ENCODE peak calls at places on chromosomes 4 and X, in five cellular contexts. X is neural progenitor cell, E is H1, C is endodermal cell, S is cardiac muscle cell. F is an unnamed sample.

GRCh38 chrX:51893931-51894696 is 691 bp downstream of the MAGED1 start:
- DNase-seq in X (peak), E (peak), C (peak), S (peak), F (peak)

GRCh38 chr4:2761035-2761923 is 5.1 kb upstream of the TNIP2 start:
- DNase-seq in X (no peak), E (no peak), C (peak), S (peak), F (no peak)

GRCh38 chr4:154490589-154491340 is 834 bp downstream of the DCHS2 start:
- DNase-seq in X (peak), E (peak), C (no peak), S (no peak), F (no peak)

GRCh38 chr4:124804584-124804983 is 92.1 kb upstream of the ANKRD50 start:
- DNase-seq in X (no peak), E (no peak), C (no peak), S (no peak), F (no peak)

GRCh38 chr4:29553842-29554241 is 1166.3 kb upstream of the PCDH7 start:
- DNase-seq in X (no peak), E (no peak), C (no peak), S (no peak), F (peak)

GRCh38 chr4:38124961-38125360 is 164.8 kb downstream of the PTTG2 start:
- DNase-seq in X (no peak), E (no peak), C (no peak), S (no peak), F (no peak)

GRCh38 chr4:125049711-125050110 is 265.0 kb upstream of the FAT4 start:
- DNase-seq in X (no peak), E (no peak), C (no peak), S (peak), F (no peak)

GRCh38 chr4:82984459-82984858 is 26.2 kb downstream of the LIN54 start:
- DNase-seq in X (no peak), E (no peak), C (no peak), S (peak), F (peak)

GRCh38 chr4:86841309-86841708 is 7.9 kb downstream of the SLC10A6 start:
- DNase-seq in X (no peak), E (no peak), C (no peak), S (no peak), F (no peak)

GRCh38 chr4:7823416-7823824 is 116.2 kb downstream of the AFAP1 start:
- DNase-seq in X (no peak), E (no peak), C (no peak), S (peak), F (no peak)

GRCh38 chr4:38902695-38903094 is 35.1 kb downstream of the FAM114A1 start:
- DNase-seq in X (peak), E (no peak), C (no peak), S (peak), F (peak)

GRCh38 chr4:154143720-154144119 is 347.9 kb downstream of the DCHS2 start:
- DNase-seq in X (no peak), E (no peak), C (no peak), S (no peak), F (no peak)

GRCh38 chr4:72318771-72319170 is 250.2 kb downstream of the ADAMTS3 start:
- DNase-seq in X (no peak), E (no peak), C (no peak), S (no peak), F (no peak)

GRCh38 chr4:76198411-76199237 is 15.0 kb downstream of the SCARB2 start:
- DNase-seq in X (peak), E (no peak), C (peak), S (peak), F (peak)

GRCh38 chr4:42555828-42556227 is 101.1 kb downstream of the ATP8A1 start:
- DNase-seq in X (no peak), E (no peak), C (no peak), S (peak), F (no peak)

GRCh38 chr4:168864831-168865541 is 145.1 kb downstream of the CBR4 start:
- DNase-seq in X (no peak), E (no peak), C (peak), S (peak), F (no peak)

GRCh38 chr4:26029512-26030131 is 115.6 kb downstream of the SMIM20 start:
- DNase-seq in X (peak), E (peak), C (peak), S (no peak), F (no peak)

GRCh38 chr4:140469806-140470733 is 28.0 kb downstream of the MGAT4D start:
- DNase-seq in X (peak), E (peak), C (peak), S (no peak), F (no peak)

GRCh38 chr4:26192921-26193894 is 127.6 kb upstream of the RBPJ start:
- DNase-seq in X (no peak), E (no peak), C (no peak), S (no peak), F (no peak)

GRCh38 chr4:182255421-182256190 is 12.4 kb downstream of the TENM3 start:
- DNase-seq in X (peak), E (no peak), C (peak), S (no peak), F (peak)

GRCh38 chr4:139898293-139898692 is 232.7 kb downstream of the MGST2 start:
- DNase-seq in X (no peak), E (no peak), C (no peak), S (no peak), F (no peak)

GRCh38 chr4:110049951-110050925 is 137.6 kb downstream of the EGF start:
- DNase-seq in X (peak), E (peak), C (peak), S (peak), F (peak)

DNA sequence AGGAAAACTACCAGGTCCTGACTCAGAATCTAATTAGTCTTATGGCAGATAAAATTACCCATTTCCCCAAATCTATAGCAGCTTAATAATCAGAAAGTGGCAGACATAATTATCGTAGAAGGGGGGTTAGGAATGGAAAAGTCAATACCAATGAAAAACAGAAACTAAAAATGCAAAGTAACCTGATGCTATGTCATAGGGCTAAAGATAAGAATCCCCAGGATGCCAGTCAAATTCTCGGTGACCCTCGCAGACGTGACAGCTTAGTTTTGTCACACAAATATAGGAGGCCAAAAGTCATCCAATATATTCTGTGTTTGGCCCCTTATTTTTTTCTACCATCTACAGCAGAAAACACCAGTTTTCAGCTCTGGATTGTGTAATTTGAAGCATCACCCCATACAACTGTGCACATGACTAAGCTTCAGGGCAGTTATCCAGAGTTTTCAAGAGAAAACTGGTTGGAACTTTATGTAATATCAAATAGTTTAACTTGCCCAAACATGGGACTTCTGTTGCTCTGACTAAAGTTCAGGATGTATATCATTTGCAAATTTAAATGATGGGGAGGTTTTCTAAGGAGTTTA is 30.9 kb downstream of the RASSF6 start:
- DNase-seq in X (no peak), E (no peak), C (no peak), S (peak), F (no peak)
- H3K27ac ChIP-seq in X (no peak), E (no peak), C (no peak), S (no peak), F (no peak)

GRCh38 chr4:156593464-156593863 is 378.1 kb downstream of the PDGFC start:
- DNase-seq in X (no peak), E (no peak), C (no peak), S (no peak), F (no peak)
- TF ChIP-seq CTCF in X (no peak), E (no peak), C (no peak), S (no peak), F (peak)

DNA sequence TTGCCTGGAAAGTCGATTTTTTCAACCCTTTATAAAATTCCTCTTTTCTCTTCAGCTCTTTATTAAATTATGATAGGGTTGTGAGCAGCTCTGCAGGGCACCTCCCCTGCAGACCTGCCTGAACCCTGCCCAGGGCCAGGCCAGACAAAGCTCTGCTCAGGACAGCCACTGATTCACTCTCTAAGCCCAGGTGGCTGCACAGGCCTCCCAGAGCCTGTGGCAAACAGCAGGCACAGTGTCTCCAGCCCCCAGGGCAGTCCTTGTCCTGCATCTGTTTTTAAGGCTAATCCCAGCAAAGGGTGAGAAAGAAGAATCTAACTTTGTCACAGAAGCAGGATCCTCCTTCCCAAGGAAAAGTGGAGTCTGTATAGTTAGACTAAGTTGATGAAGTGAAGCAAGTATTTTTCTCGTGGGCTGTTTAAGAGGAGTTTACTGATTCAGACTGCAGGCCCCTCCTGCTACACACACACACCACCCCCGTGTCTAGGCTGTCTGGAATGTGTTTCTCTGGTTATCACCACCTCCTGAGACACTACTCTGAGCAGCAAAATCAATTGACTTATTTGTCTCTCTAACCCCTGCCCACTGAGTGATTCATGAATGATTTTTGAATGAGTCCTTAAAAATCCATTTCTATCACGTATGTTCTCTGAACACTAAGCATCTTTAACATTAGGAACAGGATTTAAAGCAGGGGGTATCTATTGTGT is 101.7 kb downstream of the CHIC2 start:
- DNase-seq in X (peak), E (no peak), C (no peak), S (peak), F (no peak)
- H3K27ac ChIP-seq in X (no peak), E (no peak), C (peak), S (no peak), F (no peak)

DNA sequence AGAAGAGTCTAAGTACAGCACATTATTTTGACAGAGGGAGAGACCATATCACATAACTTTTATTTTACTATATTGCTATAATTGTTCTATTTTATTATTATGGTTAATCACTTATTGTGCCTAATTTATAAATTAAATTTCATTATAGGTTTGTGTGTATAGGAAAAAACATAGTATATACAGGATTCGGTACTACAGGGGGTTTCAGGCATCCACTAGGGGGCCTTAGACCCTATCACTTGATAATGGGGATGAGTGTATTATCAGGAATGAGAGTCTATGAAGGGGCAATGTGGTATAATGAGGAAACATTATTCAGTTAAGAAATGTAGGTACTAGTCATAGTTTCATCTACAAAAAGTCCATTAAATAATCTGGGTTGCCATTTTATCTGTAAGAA is 833.1 kb downstream of the C4orf33 start:
- DNase-seq in X (peak), E (no peak), C (peak), S (no peak), F (peak)
- TF ChIP-seq CTCF in X (peak), E (no peak), C (peak), S (no peak), F (peak)

GRCh38 chrX:154028502-154029184 is 8.9 kb upstream of the IRAK1 start:
- DNase-seq in X (no peak), E (no peak), C (no peak), S (no peak), F (no peak)

GRCh38 chrX:154026136-154026806 is 6.6 kb upstream of the IRAK1 start:
- DNase-seq in X (no peak), E (no peak), C (no peak), S (no peak), F (no peak)

GRCh38 chrX:154029439-154029838 is 9.7 kb upstream of the IRAK1 start:
- DNase-seq in X (no peak), E (no peak), C (peak), S (no peak), F (no peak)

GRCh38 chrX:154025230-154025629 is 5.5 kb upstream of the IRAK1 start:
- DNase-seq in X (no peak), E (no peak), C (no peak), S (no peak), F (no peak)

DNA sequence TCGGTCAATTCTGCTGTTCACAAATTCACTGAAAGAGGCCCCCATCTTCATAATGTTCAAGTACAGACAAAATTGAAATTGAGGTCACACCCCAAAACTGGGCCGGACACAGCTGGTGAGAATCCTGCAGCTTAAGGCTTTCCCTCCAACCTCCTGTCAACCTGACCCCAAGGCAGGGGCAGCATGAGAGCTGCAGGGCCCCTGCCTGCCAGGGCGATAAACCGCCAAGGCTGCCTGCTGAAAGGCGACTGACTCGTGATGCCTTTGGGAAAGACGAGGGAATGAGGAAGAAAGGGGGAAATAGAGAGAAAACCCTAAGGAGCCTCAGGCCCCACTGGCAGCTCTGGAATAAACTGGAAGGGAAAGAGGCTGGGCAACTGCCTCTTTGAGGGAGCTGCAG is 7.3 kb upstream of the IRAK1 start:
- DNase-seq in X (no peak), E (no peak), C (no peak), S (no peak), F (no peak)
- H3K27ac ChIP-seq in X (no peak), E (no peak), C (no peak), S (no peak), F (no peak)

DNA sequence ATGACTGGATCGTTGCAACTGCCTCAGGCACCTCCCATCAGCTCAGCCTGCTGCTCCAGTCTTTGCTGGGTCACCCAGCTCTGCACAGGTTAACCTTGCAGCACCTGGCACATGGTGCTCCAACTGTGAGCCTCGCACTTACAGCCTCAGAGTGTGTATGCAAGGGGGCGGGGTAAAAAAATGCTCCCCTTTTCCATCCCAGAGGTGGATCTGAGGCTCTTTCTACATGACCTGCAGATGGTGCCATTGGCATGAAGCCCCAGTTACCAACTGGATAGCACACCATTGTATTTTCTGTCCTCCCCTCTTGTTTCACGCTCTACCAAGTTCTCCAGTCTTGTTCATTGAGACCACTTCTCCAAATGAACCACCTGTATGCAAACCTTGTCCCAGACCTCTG is 46.2 kb upstream of the TRPC3 start:
- DNase-seq in X (peak), E (no peak), C (peak), S (no peak), F (peak)
- TF ChIP-seq CTCF in X (peak), E (peak), C (peak), S (no peak), F (peak)